ENCODE peak calls at places on chromosome 1, in four cellular contexts. H is CD8-positive, alpha-beta memory T cell; P is RPMI7951; R is SHP77. J is an unnamed sample.

GRCh38 chr1:114833421-114833820 is 21.2 kb upstream of the SYCP1 start:
- DNase-seq in R (no peak), P (peak; percentile 17), H (no peak), J (no peak)

GRCh38 chr1:29119365-29119929 is 4.3 kb downstream of the TMEM200B start:
- DNase-seq in P (no peak), R (no peak), H (no peak), J (no peak)

GRCh38 chr1:164647211-164647610 is 88.2 kb downstream of the PBX1 start:
- DNase-seq in R (no peak), P (no peak), H (no peak), J (no peak)

GRCh38 chr1:77370588-77371306 is 88.9 kb downstream of the AK5 start:
- DNase-seq in H (no peak), R (no peak), P (peak; percentile 93), J (peak; percentile 23)

GRCh38 chr1:100188617-100189016 is 10.6 kb upstream of the LRRC39 start:
- DNase-seq in P (peak; percentile 92), H (no peak), R (peak; percentile 44), J (peak; percentile 83)

GRCh38 chr1:145961425-145962156 is 2.8 kb downstream of the ANKRD34A start:
- DNase-seq in H (no peak), R (peak; percentile 35), P (peak; percentile 24), J (peak; percentile 88)

GRCh38 chr1:214331827-214332423 is 51.0 kb downstream of the SMYD2 start:
- DNase-seq in P (peak; percentile 36), H (peak; percentile 16), R (no peak), J (no peak)

GRCh38 chr1:153776971-153777370 is 1.8 kb downstream of the SLC27A3 start:
- DNase-seq in R (no peak), P (no peak), H (no peak), J (no peak)

GRCh38 chr1:89822999-89823628 is 2.3 kb downstream of the LRRC8D start:
- DNase-seq in H (no peak), R (no peak), P (no peak), J (peak; percentile 13)

GRCh38 chr1:7456683-7457082 is 314.4 kb upstream of the VAMP3 start:
- DNase-seq in R (no peak), P (no peak), H (no peak), J (no peak)

GRCh38 chr1:230211436-230212145 is 144.6 kb downstream of the GALNT2 start:
- DNase-seq in R (no peak), P (no peak), H (no peak), J (peak; percentile 50)

GRCh38 chr1:154208677-154209390 is 2.7 kb upstream of the CFAP141 start:
- DNase-seq in R (no peak), P (no peak), H (no peak), J (no peak)

GRCh38 chr1:57949168-57949567 is 525.3 kb upstream of the DAB1 start:
- DNase-seq in H (no peak), P (no peak), R (no peak), J (no peak)

GRCh38 chr1:6005276-6005917 is 13.2 kb upstream of the NPHP4 start:
- DNase-seq in H (no peak), R (no peak), P (no peak), J (no peak)

GRCh38 chr1:161702250-161702649 is 4.8 kb upstream of the FCRLA start:
- DNase-seq in R (peak; percentile 4), H (no peak), P (no peak), J (peak; percentile 14)

GRCh38 chr1:6399294-6399693 is 5.7 kb upstream of the ACOT7 start:
- DNase-seq in P (no peak), R (no peak), H (no peak), J (no peak)